ENCODE peak calls at places on chromosomes 13 and 19, in nine cellular contexts. One of them, this sample, is unnamed.
A peak's percentile ranks its signal among the peaks of the same experiment; 100 is the strongest.

GRCh38 chr19:6685962-6686627 is 16.1 kb upstream of the TNFSF14 start:
- DNase-seq in CD4-positive, alpha-beta T cell: no peak
- DNase-seq in adrenal gland: no peak
- DNase-seq in ascending aorta: no peak
- DNase-seq in CD4-positive, CD25-positive, alpha-beta regulatory T cell: no peak
- DNase-seq in ovary: no peak
- DNase-seq in neural progenitor cell: no peak
- DNase-seq in brain microvascular endothelial cell: no peak
- DNase-seq in CD8-positive, alpha-beta memory T cell: no peak
- DNase-seq in this sample: no peak

GRCh38 chr13:21511841-21512240 is 52.7 kb upstream of the ZDHHC20 start:
- DNase-seq in CD4-positive, alpha-beta T cell: no peak
- DNase-seq in adrenal gland: no peak
- DNase-seq in ascending aorta: no peak
- DNase-seq in CD4-positive, CD25-positive, alpha-beta regulatory T cell: no peak
- DNase-seq in ovary: no peak
- DNase-seq in neural progenitor cell: no peak
- DNase-seq in brain microvascular endothelial cell: no peak
- DNase-seq in CD8-positive, alpha-beta memory T cell: no peak
- DNase-seq in this sample: no peak

GRCh38 chr19:45973564-45974338 is at the start of gene NOVA2:
- DNase-seq in CD4-positive, alpha-beta T cell: no peak
- DNase-seq in adrenal gland: peak; percentile 65
- DNase-seq in ascending aorta: no peak
- DNase-seq in CD4-positive, CD25-positive, alpha-beta regulatory T cell: peak; percentile 57
- DNase-seq in ovary: peak; percentile 53
- DNase-seq in neural progenitor cell: peak; percentile 96
- DNase-seq in brain microvascular endothelial cell: peak; percentile 56
- DNase-seq in CD8-positive, alpha-beta memory T cell: peak; percentile 12
- DNase-seq in this sample: no peak

GRCh38 chr19:4971816-4972495 is 3.0 kb downstream of the KDM4B start:
- DNase-seq in CD4-positive, alpha-beta T cell: no peak
- DNase-seq in adrenal gland: peak; percentile 57
- DNase-seq in ascending aorta: no peak
- DNase-seq in CD4-positive, CD25-positive, alpha-beta regulatory T cell: no peak
- DNase-seq in ovary: peak; percentile 40
- DNase-seq in neural progenitor cell: no peak
- DNase-seq in brain microvascular endothelial cell: no peak
- DNase-seq in CD8-positive, alpha-beta memory T cell: no peak
- DNase-seq in this sample: no peak

GRCh38 chr19:41530761-41531301 is 45.1 kb upstream of the CEACAM21 start:
- DNase-seq in CD4-positive, alpha-beta T cell: no peak
- DNase-seq in adrenal gland: peak; percentile 21
- DNase-seq in ascending aorta: no peak
- DNase-seq in CD4-positive, CD25-positive, alpha-beta regulatory T cell: no peak
- DNase-seq in ovary: no peak
- DNase-seq in neural progenitor cell: no peak
- DNase-seq in brain microvascular endothelial cell: no peak
- DNase-seq in CD8-positive, alpha-beta memory T cell: no peak
- DNase-seq in this sample: peak; percentile 34

GRCh38 chr13:98207411-98207810 is 30.3 kb upstream of the RNF113B start:
- DNase-seq in CD4-positive, alpha-beta T cell: no peak
- DNase-seq in adrenal gland: no peak
- DNase-seq in ascending aorta: no peak
- DNase-seq in CD4-positive, CD25-positive, alpha-beta regulatory T cell: no peak
- DNase-seq in ovary: no peak
- DNase-seq in neural progenitor cell: no peak
- DNase-seq in brain microvascular endothelial cell: peak; percentile 50
- DNase-seq in CD8-positive, alpha-beta memory T cell: no peak
- DNase-seq in this sample: no peak

GRCh38 chr19:7869453-7869909 is 4.7 kb downstream of the PRR36 start:
- DNase-seq in CD4-positive, alpha-beta T cell: peak; percentile 74
- DNase-seq in adrenal gland: peak; percentile 79
- DNase-seq in ascending aorta: no peak
- DNase-seq in CD4-positive, CD25-positive, alpha-beta regulatory T cell: peak; percentile 70
- DNase-seq in ovary: peak; percentile 81
- DNase-seq in neural progenitor cell: peak; percentile 72
- DNase-seq in brain microvascular endothelial cell: no peak
- DNase-seq in CD8-positive, alpha-beta memory T cell: peak; percentile 73
- DNase-seq in this sample: peak; percentile 90

GRCh38 chr19:56097776-56098175 is 23.3 kb downstream of the ZNF787 start:
- DNase-seq in CD4-positive, alpha-beta T cell: no peak
- DNase-seq in adrenal gland: no peak
- DNase-seq in ascending aorta: no peak
- DNase-seq in CD4-positive, CD25-positive, alpha-beta regulatory T cell: no peak
- DNase-seq in ovary: no peak
- DNase-seq in neural progenitor cell: no peak
- DNase-seq in brain microvascular endothelial cell: no peak
- DNase-seq in CD8-positive, alpha-beta memory T cell: no peak
- DNase-seq in this sample: no peak

GRCh38 chr13:46542833-46543232 is 10.1 kb upstream of the LRCH1 start:
- DNase-seq in CD4-positive, alpha-beta T cell: no peak
- DNase-seq in adrenal gland: no peak
- DNase-seq in ascending aorta: no peak
- DNase-seq in CD4-positive, CD25-positive, alpha-beta regulatory T cell: no peak
- DNase-seq in ovary: no peak
- DNase-seq in neural progenitor cell: no peak
- DNase-seq in brain microvascular endothelial cell: no peak
- DNase-seq in CD8-positive, alpha-beta memory T cell: no peak
- DNase-seq in this sample: no peak

GRCh38 chr13:29196409-29197074 is 376.4 kb downstream of the MTUS2 start:
- DNase-seq in CD4-positive, alpha-beta T cell: no peak
- DNase-seq in adrenal gland: no peak
- DNase-seq in ascending aorta: no peak
- DNase-seq in CD4-positive, CD25-positive, alpha-beta regulatory T cell: no peak
- DNase-seq in ovary: no peak
- DNase-seq in neural progenitor cell: no peak
- DNase-seq in brain microvascular endothelial cell: no peak
- DNase-seq in CD8-positive, alpha-beta memory T cell: no peak
- DNase-seq in this sample: no peak

GRCh38 chr13:91157273-91158014 is 190.0 kb upstream of the MIR17HG start:
- DNase-seq in CD4-positive, alpha-beta T cell: no peak
- DNase-seq in adrenal gland: no peak
- DNase-seq in ascending aorta: no peak
- DNase-seq in CD4-positive, CD25-positive, alpha-beta regulatory T cell: no peak
- DNase-seq in ovary: no peak
- DNase-seq in neural progenitor cell: no peak
- DNase-seq in brain microvascular endothelial cell: no peak
- DNase-seq in CD8-positive, alpha-beta memory T cell: no peak
- DNase-seq in this sample: no peak

GRCh38 chr13:29884671-29885424 is 34.4 kb upstream of the UBL3 start:
- DNase-seq in CD4-positive, alpha-beta T cell: no peak
- DNase-seq in adrenal gland: no peak
- DNase-seq in ascending aorta: no peak
- DNase-seq in CD4-positive, CD25-positive, alpha-beta regulatory T cell: no peak
- DNase-seq in ovary: no peak
- DNase-seq in neural progenitor cell: peak; percentile 78
- DNase-seq in brain microvascular endothelial cell: no peak
- DNase-seq in CD8-positive, alpha-beta memory T cell: no peak
- DNase-seq in this sample: no peak

GRCh38 chr19:55605637-55606470 is at the start of gene ZNF865:
- DNase-seq in CD4-positive, alpha-beta T cell: peak; percentile 58
- DNase-seq in adrenal gland: peak; percentile 81
- DNase-seq in ascending aorta: no peak
- DNase-seq in CD4-positive, CD25-positive, alpha-beta regulatory T cell: peak; percentile 82
- DNase-seq in ovary: peak; percentile 79
- DNase-seq in neural progenitor cell: peak; percentile 92
- DNase-seq in brain microvascular endothelial cell: peak; percentile 81
- DNase-seq in CD8-positive, alpha-beta memory T cell: peak; percentile 67
- DNase-seq in this sample: peak; percentile 73

GRCh38 chr13:34678154-34678553 is 263.9 kb upstream of the NBEA start:
- DNase-seq in CD4-positive, alpha-beta T cell: no peak
- DNase-seq in adrenal gland: peak; percentile 9
- DNase-seq in ascending aorta: no peak
- DNase-seq in CD4-positive, CD25-positive, alpha-beta regulatory T cell: no peak
- DNase-seq in ovary: no peak
- DNase-seq in neural progenitor cell: no peak
- DNase-seq in brain microvascular endothelial cell: peak; percentile 82
- DNase-seq in CD8-positive, alpha-beta memory T cell: no peak
- DNase-seq in this sample: no peak

GRCh38 chr19:8607386-8607785 is 3.1 kb downstream of the ADAMTS10 start:
- DNase-seq in CD4-positive, alpha-beta T cell: no peak
- DNase-seq in adrenal gland: peak; percentile 39
- DNase-seq in ascending aorta: no peak
- DNase-seq in CD4-positive, CD25-positive, alpha-beta regulatory T cell: no peak
- DNase-seq in ovary: no peak
- DNase-seq in neural progenitor cell: no peak
- DNase-seq in brain microvascular endothelial cell: peak; percentile 64
- DNase-seq in CD8-positive, alpha-beta memory T cell: no peak
- DNase-seq in this sample: no peak

GRCh38 chr13:62837895-62838294 is 1422.2 kb upstream of the PCDH20 start:
- DNase-seq in CD4-positive, alpha-beta T cell: no peak
- DNase-seq in adrenal gland: no peak
- DNase-seq in ascending aorta: no peak
- DNase-seq in CD4-positive, CD25-positive, alpha-beta regulatory T cell: no peak
- DNase-seq in ovary: no peak
- DNase-seq in neural progenitor cell: no peak
- DNase-seq in brain microvascular endothelial cell: peak; percentile 17
- DNase-seq in CD8-positive, alpha-beta memory T cell: no peak
- DNase-seq in this sample: no peak

GRCh38 chr19:53659292-53659691 is 27.5 kb downstream of the DPRX start:
- DNase-seq in CD4-positive, alpha-beta T cell: no peak
- DNase-seq in adrenal gland: no peak
- DNase-seq in ascending aorta: no peak
- DNase-seq in CD4-positive, CD25-positive, alpha-beta regulatory T cell: no peak
- DNase-seq in ovary: no peak
- DNase-seq in neural progenitor cell: peak; percentile 80
- DNase-seq in brain microvascular endothelial cell: no peak
- DNase-seq in CD8-positive, alpha-beta memory T cell: no peak
- DNase-seq in this sample: no peak

GRCh38 chr13:22596157-22596863 is 584.5 kb upstream of the SGCG start:
- DNase-seq in CD4-positive, alpha-beta T cell: no peak
- DNase-seq in adrenal gland: peak; percentile 76
- DNase-seq in ascending aorta: no peak
- DNase-seq in CD4-positive, CD25-positive, alpha-beta regulatory T cell: no peak
- DNase-seq in ovary: no peak
- DNase-seq in neural progenitor cell: no peak
- DNase-seq in brain microvascular endothelial cell: no peak
- DNase-seq in CD8-positive, alpha-beta memory T cell: no peak
- DNase-seq in this sample: no peak

GRCh38 chr19:1062387-1063029 is 4.5 kb upstream of the ARHGAP45 start:
- DNase-seq in CD4-positive, alpha-beta T cell: no peak
- DNase-seq in adrenal gland: no peak
- DNase-seq in ascending aorta: no peak
- DNase-seq in CD4-positive, CD25-positive, alpha-beta regulatory T cell: no peak
- DNase-seq in ovary: no peak
- DNase-seq in neural progenitor cell: no peak
- DNase-seq in brain microvascular endothelial cell: no peak
- DNase-seq in CD8-positive, alpha-beta memory T cell: no peak
- DNase-seq in this sample: no peak

GRCh38 chr13:98447881-98448641 is 128.8 kb downstream of the STK24 start:
- DNase-seq in CD4-positive, alpha-beta T cell: no peak
- DNase-seq in adrenal gland: peak; percentile 47
- DNase-seq in ascending aorta: no peak
- DNase-seq in CD4-positive, CD25-positive, alpha-beta regulatory T cell: peak; percentile 16
- DNase-seq in ovary: peak; percentile 51
- DNase-seq in neural progenitor cell: peak; percentile 90
- DNase-seq in brain microvascular endothelial cell: no peak
- DNase-seq in CD8-positive, alpha-beta memory T cell: no peak
- DNase-seq in this sample: no peak

GRCh38 chr13:29140277-29140676 is 320.1 kb downstream of the MTUS2 start:
- DNase-seq in CD4-positive, alpha-beta T cell: no peak
- DNase-seq in adrenal gland: no peak
- DNase-seq in ascending aorta: peak; percentile 25
- DNase-seq in CD4-positive, CD25-positive, alpha-beta regulatory T cell: no peak
- DNase-seq in ovary: no peak
- DNase-seq in neural progenitor cell: no peak
- DNase-seq in brain microvascular endothelial cell: no peak
- DNase-seq in CD8-positive, alpha-beta memory T cell: no peak
- DNase-seq in this sample: no peak

GRCh38 chr13:26423634-26424033 is 133.8 kb upstream of the WASF3 start:
- DNase-seq in CD4-positive, alpha-beta T cell: no peak
- DNase-seq in adrenal gland: no peak
- DNase-seq in ascending aorta: no peak
- DNase-seq in CD4-positive, CD25-positive, alpha-beta regulatory T cell: no peak
- DNase-seq in ovary: no peak
- DNase-seq in neural progenitor cell: no peak
- DNase-seq in brain microvascular endothelial cell: no peak
- DNase-seq in CD8-positive, alpha-beta memory T cell: no peak
- DNase-seq in this sample: no peak

GRCh38 chr19:19205416-19206410 is 2.5 kb upstream of the NR2C2AP start:
- DNase-seq in CD4-positive, alpha-beta T cell: no peak
- DNase-seq in adrenal gland: no peak
- DNase-seq in ascending aorta: no peak
- DNase-seq in CD4-positive, CD25-positive, alpha-beta regulatory T cell: no peak
- DNase-seq in ovary: no peak
- DNase-seq in neural progenitor cell: no peak
- DNase-seq in brain microvascular endothelial cell: no peak
- DNase-seq in CD8-positive, alpha-beta memory T cell: no peak
- DNase-seq in this sample: no peak

GRCh38 chr19:18196511-18196845 is 3.5 kb downstream of the MPV17L2 start:
- DNase-seq in CD4-positive, alpha-beta T cell: no peak
- DNase-seq in adrenal gland: no peak
- DNase-seq in ascending aorta: no peak
- DNase-seq in CD4-positive, CD25-positive, alpha-beta regulatory T cell: no peak
- DNase-seq in ovary: no peak
- DNase-seq in neural progenitor cell: no peak
- DNase-seq in brain microvascular endothelial cell: no peak
- DNase-seq in CD8-positive, alpha-beta memory T cell: no peak
- DNase-seq in this sample: no peak
- H3K27me3 ChIP-seq in CD4-positive, alpha-beta T cell: no peaks in the 10 kb centered on the region
- H3K27me3 ChIP-seq in adrenal gland: no peaks in the 10 kb centered on the region
- H3K27me3 ChIP-seq in ascending aorta: no peaks in the 10 kb centered on the region
- H3K27me3 ChIP-seq in CD4-positive, CD25-positive, alpha-beta regulatory T cell: no peaks in the 10 kb centered on the region
- H3K27me3 ChIP-seq in ovary: no peaks in the 10 kb centered on the region
- H3K27me3 ChIP-seq in neural progenitor cell: no peaks in the 10 kb centered on the region
- H3K27me3 ChIP-seq in brain microvascular endothelial cell: no peaks in the 10 kb centered on the region
- H3K27me3 ChIP-seq in CD8-positive, alpha-beta memory T cell: no peaks in the 10 kb centered on the region
- H3K27me3 ChIP-seq in this sample: no peaks in the 10 kb centered on the region

GRCh38 chr19:39304701-39305571 is 8.7 kb downstream of the IFNL1 start:
- DNase-seq in CD4-positive, alpha-beta T cell: no peak
- DNase-seq in adrenal gland: no peak
- DNase-seq in ascending aorta: no peak
- DNase-seq in CD4-positive, CD25-positive, alpha-beta regulatory T cell: no peak
- DNase-seq in ovary: no peak
- DNase-seq in neural progenitor cell: no peak
- DNase-seq in brain microvascular endothelial cell: no peak
- DNase-seq in CD8-positive, alpha-beta memory T cell: no peak
- DNase-seq in this sample: no peak
- H3K27me3 ChIP-seq in CD4-positive, alpha-beta T cell: no peaks in the 10 kb centered on the region
- H3K27me3 ChIP-seq in adrenal gland: peaks cover 20% of the 10 kb centered on the region
- H3K27me3 ChIP-seq in ascending aorta: peaks cover 7% of the 10 kb centered on the region
- H3K27me3 ChIP-seq in CD4-positive, CD25-positive, alpha-beta regulatory T cell: no peaks in the 10 kb centered on the region
- H3K27me3 ChIP-seq in ovary: no peaks in the 10 kb centered on the region
- H3K27me3 ChIP-seq in neural progenitor cell: peaks cover 73% of the 10 kb centered on the region
- H3K27me3 ChIP-seq in brain microvascular endothelial cell: peaks cover 43% of the 10 kb centered on the region
- H3K27me3 ChIP-seq in CD8-positive, alpha-beta memory T cell: no peaks in the 10 kb centered on the region
- H3K27me3 ChIP-seq in this sample: no peaks in the 10 kb centered on the region

GRCh38 chr13:66627512-66627911 is 602.6 kb downstream of the PCDH9 start:
- DNase-seq in CD4-positive, alpha-beta T cell: no peak
- DNase-seq in adrenal gland: no peak
- DNase-seq in ascending aorta: no peak
- DNase-seq in CD4-positive, CD25-positive, alpha-beta regulatory T cell: no peak
- DNase-seq in ovary: no peak
- DNase-seq in neural progenitor cell: no peak
- DNase-seq in brain microvascular endothelial cell: no peak
- DNase-seq in CD8-positive, alpha-beta memory T cell: no peak
- DNase-seq in this sample: no peak
- H3K27me3 ChIP-seq in CD4-positive, alpha-beta T cell: no peaks in the 10 kb centered on the region
- H3K27me3 ChIP-seq in adrenal gland: no peaks in the 10 kb centered on the region
- H3K27me3 ChIP-seq in ascending aorta: no peaks in the 10 kb centered on the region
- H3K27me3 ChIP-seq in CD4-positive, CD25-positive, alpha-beta regulatory T cell: no peaks in the 10 kb centered on the region
- H3K27me3 ChIP-seq in ovary: no peaks in the 10 kb centered on the region
- H3K27me3 ChIP-seq in neural progenitor cell: no peaks in the 10 kb centered on the region
- H3K27me3 ChIP-seq in brain microvascular endothelial cell: no peaks in the 10 kb centered on the region
- H3K27me3 ChIP-seq in CD8-positive, alpha-beta memory T cell: no peaks in the 10 kb centered on the region
- H3K27me3 ChIP-seq in this sample: no peaks in the 10 kb centered on the region

GRCh38 chr13:25179011-25179410 is 6.9 kb upstream of the AMER2 start:
- DNase-seq in CD4-positive, alpha-beta T cell: no peak
- DNase-seq in adrenal gland: no peak
- DNase-seq in ascending aorta: no peak
- DNase-seq in CD4-positive, CD25-positive, alpha-beta regulatory T cell: no peak
- DNase-seq in ovary: no peak
- DNase-seq in neural progenitor cell: no peak
- DNase-seq in brain microvascular endothelial cell: no peak
- DNase-seq in CD8-positive, alpha-beta memory T cell: no peak
- DNase-seq in this sample: no peak
- H3K27me3 ChIP-seq in CD4-positive, alpha-beta T cell: peaks cover 37% of the 10 kb centered on the region
- H3K27me3 ChIP-seq in adrenal gland: no peaks in the 10 kb centered on the region
- H3K27me3 ChIP-seq in ascending aorta: no peaks in the 10 kb centered on the region
- H3K27me3 ChIP-seq in CD4-positive, CD25-positive, alpha-beta regulatory T cell: peaks cover 22% of the 10 kb centered on the region
- H3K27me3 ChIP-seq in ovary: no peaks in the 10 kb centered on the region
- H3K27me3 ChIP-seq in neural progenitor cell: peaks cover 5% of the 10 kb centered on the region
- H3K27me3 ChIP-seq in brain microvascular endothelial cell: no peaks in the 10 kb centered on the region
- H3K27me3 ChIP-seq in CD8-positive, alpha-beta memory T cell: peaks cover 4% of the 10 kb centered on the region
- H3K27me3 ChIP-seq in this sample: no peaks in the 10 kb centered on the region

This sample was measured in CD4-positive, alpha-beta memory T cell.